ENCODE peak calls at places on chromosome 16, in eight cellular contexts. R, O, M, A, S, J, X and H are unnamed samples.

GRCh38 chr16:84307209-84307954 is 12.7 kb downstream of the WFDC1 start:
- DNase-seq in R (no peak), O (no peak), M (no peak), A (no peak), S (no peak), J (no peak), X (no peak), H (no peak)

GRCh38 chr16:17691621-17692231 is 221.0 kb upstream of the XYLT1 start:
- DNase-seq in R (no peak), O (no peak), M (no peak), A (no peak), S (no peak), J (no peak), X (no peak), H (no peak)

GRCh38 chr16:21158208-21159110 is at the start of gene LDAF1:
- DNase-seq in R (peak; percentile 87), O (peak; percentile 50), M (peak; percentile 97), A (peak; percentile 95), S (peak; percentile 63), J (peak; percentile 54), X (peak; percentile 90), H (peak; percentile 83)

GRCh38 chr16:63922563-63922962 is 1199.3 kb downstream of the CDH11 start:
- DNase-seq in R (no peak), O (no peak), M (no peak), A (peak; percentile 24), S (no peak), J (no peak), X (no peak), H (no peak)

GRCh38 chr16:397736-398332 is 835 bp downstream of the NME4 start:
- DNase-seq in R (no peak), O (no peak), M (peak; percentile 94), A (peak; percentile 92), S (no peak), J (no peak), X (peak; percentile 62), H (no peak)

GRCh38 chr16:4489030-4489429 is 12.8 kb downstream of the HMOX2 start:
- DNase-seq in R (no peak), O (no peak), M (no peak), A (peak; percentile 77), S (no peak), J (no peak), X (no peak), H (no peak)

GRCh38 chr16:19419691-19420060 is 2.0 kb downstream of the TMC5 start:
- DNase-seq in R (no peak), O (no peak), M (no peak), A (peak; percentile 32), S (no peak), J (no peak), X (peak; percentile 70), H (no peak)

GRCh38 chr16:50844840-50845239 is 103.0 kb downstream of the CYLD start:
- DNase-seq in R (peak; percentile 40), O (no peak), M (peak; percentile 32), A (no peak), S (no peak), J (no peak), X (no peak), H (no peak)

GRCh38 chr16:3214904-3215600 is 19.9 kb downstream of the ZNF200 start:
- DNase-seq in R (no peak), O (no peak), M (peak; percentile 20), A (no peak), S (no peak), J (no peak), X (no peak), H (no peak)

GRCh38 chr16:50667497-50668367 is 13.4 kb downstream of the SNX20 start:
- DNase-seq in R (no peak), O (no peak), M (no peak), A (no peak), S (no peak), J (no peak), X (no peak), H (no peak)

GRCh38 chr16:21523411-21524067 is 75.8 kb upstream of the METTL9 start:
- DNase-seq in R (no peak), O (no peak), M (no peak), A (peak; percentile 0), S (no peak), J (no peak), X (no peak), H (no peak)

GRCh38 chr16:54627616-54628015 is 303.0 kb upstream of the IRX5 start:
- DNase-seq in R (no peak), O (no peak), M (no peak), A (peak; percentile 10), S (no peak), J (no peak), X (no peak), H (no peak)

GRCh38 chr16:68700120-68700519 is 37.0 kb upstream of the CDH1 start:
- DNase-seq in R (no peak), O (no peak), M (no peak), A (peak; percentile 54), S (no peak), J (no peak), X (peak; percentile 23), H (no peak)

GRCh38 chr16:58511933-58512815 is 3.1 kb upstream of the SETD6 start:
- DNase-seq in R (peak; percentile 38), O (peak; percentile 51), M (peak; percentile 96), A (peak; percentile 72), S (peak; percentile 87), J (peak; percentile 88), X (peak; percentile 81), H (peak; percentile 84)